ENCODE peak calls at places on chromosomes 5 and 9, in eight cellular contexts. S, F, W, U, R, O, D and M are unnamed samples.

GRCh38 chr5:6572086-6572824 is 60.6 kb downstream of the NSUN2 start:
- DNase-seq in U (no peak), R (no peak), S (no peak), F (peak), D (no peak), O (no peak), W (no peak), M (no peak)

GRCh38 chr9:128192601-128193371 is 1.4 kb upstream of the CIZ1 start:
- DNase-seq in S (no peak), D (peak), U (peak), W (peak), F (peak), O (peak), R (peak), M (peak)

GRCh38 chr9:3576358-3576757 is 50.6 kb upstream of the RFX3 start:
- DNase-seq in D (no peak), O (no peak), U (no peak), R (no peak), F (no peak), W (no peak), S (no peak), M (no peak)

GRCh38 chr5:174097486-174098185 is 52.1 kb downstream of the NSG2 start:
- DNase-seq in F (no peak), U (no peak), S (no peak), O (no peak), W (no peak), D (no peak), R (no peak), M (no peak)

GRCh38 chr5:159951387-159951786 is 35.1 kb downstream of the ADRA1B start:
- DNase-seq in F (no peak), S (no peak), U (peak), W (no peak), D (no peak), R (no peak), O (no peak), M (no peak)

GRCh38 chr9:129777769-129778130 is 24.9 kb upstream of the PTGES start:
- DNase-seq in F (no peak), O (no peak), U (no peak), W (no peak), R (no peak), D (no peak), S (no peak), M (no peak)

GRCh38 chr9:124776952-124777645 is at the start of gene OLFML2A:
- DNase-seq in S (no peak), U (no peak), W (no peak), F (peak), R (peak), D (no peak), O (peak), M (peak)

GRCh38 chr5:42779083-42779482 is 22.5 kb downstream of the CCDC152 start:
- DNase-seq in S (no peak), W (no peak), R (no peak), O (no peak), U (no peak), D (no peak), F (no peak), M (no peak)

GRCh38 chr5:103224894-103225246 is 33.7 kb upstream of the MACIR start:
- DNase-seq in O (no peak), D (no peak), U (peak), R (no peak), W (no peak), F (no peak), S (no peak), M (no peak)

GRCh38 chr9:69554945-69555344 is 117.2 kb downstream of the APBA1 start:
- DNase-seq in W (no peak), S (no peak), F (no peak), U (no peak), O (no peak), R (no peak), D (no peak), M (no peak)

GRCh38 chr5:35138232-35138631 is 90.5 kb upstream of the AGXT2 start:
- DNase-seq in U (no peak), S (no peak), R (no peak), F (no peak), D (no peak), O (no peak), W (no peak), M (no peak)

GRCh38 chr5:181204561-181205401 is at the start of gene TRIM7:
- DNase-seq in S (no peak), W (no peak), O (no peak), U (no peak), D (peak), F (no peak), R (peak), M (peak)

GRCh38 chr9:98172604-98173003 is 19.8 kb downstream of the CORO2A start:
- DNase-seq in O (no peak), F (no peak), S (no peak), R (no peak), U (no peak), D (no peak), W (no peak), M (no peak)

GRCh38 chr5:118295045-118295444 is 693.3 kb downstream of the DTWD2 start:
- DNase-seq in R (no peak), S (no peak), O (no peak), W (no peak), D (no peak), U (no peak), F (no peak), M (no peak)

GRCh38 chr5:142201471-142201887 is 92.9 kb downstream of the NDFIP1 start:
- DNase-seq in F (no peak), O (no peak), D (no peak), W (no peak), U (peak), S (no peak), R (no peak), M (no peak)

GRCh38 chr9:8235489-8235888 is 435.9 kb upstream of the DMAC1 start:
- DNase-seq in D (no peak), R (no peak), S (no peak), O (no peak), U (no peak), F (no peak), W (no peak), M (no peak)

GRCh38 chr5:133472829-133473228 is 139.5 kb downstream of the FSTL4 start:
- DNase-seq in W (no peak), D (no peak), S (no peak), O (no peak), F (peak), U (no peak), R (no peak), M (no peak)

GRCh38 chr9:15423328-15423985 is 781 bp downstream of the SNAPC3 start:
- DNase-seq in D (no peak), W (no peak), F (no peak), R (no peak), U (no peak), O (no peak), S (no peak), M (no peak)

GRCh38 chr5:29307498-29307897 is 1886.0 kb upstream of the CDH6 start:
- DNase-seq in R (no peak), S (no peak), O (no peak), W (no peak), U (no peak), F (no peak), D (no peak), M (no peak)

GRCh38 chr9:23777328-23777727 is 48.7 kb downstream of the ELAVL2 start:
- DNase-seq in U (no peak), D (no peak), F (no peak), O (no peak), S (no peak), W (no peak), R (no peak), M (no peak)

GRCh38 chr5:124865603-124866354 is 119.3 kb upstream of the ZNF608 start:
- DNase-seq in F (no peak), R (no peak), O (no peak), S (no peak), W (no peak), U (no peak), D (no peak), M (no peak)

GRCh38 chr5:21919417-21920022 is 933.6 kb downstream of the CDH12 start:
- DNase-seq in W (no peak), O (no peak), F (no peak), S (peak), D (no peak), U (no peak), R (peak), M (no peak)

GRCh38 chr5:73418244-73418691 is 30.3 kb downstream of the FOXD1 start:
- DNase-seq in W (no peak), U (no peak), O (no peak), F (no peak), S (no peak), R (no peak), D (no peak), M (no peak)

GRCh38 chr5:109964136-109964535 is 274.4 kb downstream of the MAN2A1 start:
- DNase-seq in D (no peak), U (no peak), O (no peak), R (no peak), F (no peak), W (no peak), S (no peak), M (no peak)

GRCh38 chr5:149667084-149667826 is 62.9 kb upstream of the PPARGC1B start:
- DNase-seq in F (no peak), O (no peak), W (no peak), D (no peak), U (peak), S (peak), R (peak), M (no peak)

DNA sequence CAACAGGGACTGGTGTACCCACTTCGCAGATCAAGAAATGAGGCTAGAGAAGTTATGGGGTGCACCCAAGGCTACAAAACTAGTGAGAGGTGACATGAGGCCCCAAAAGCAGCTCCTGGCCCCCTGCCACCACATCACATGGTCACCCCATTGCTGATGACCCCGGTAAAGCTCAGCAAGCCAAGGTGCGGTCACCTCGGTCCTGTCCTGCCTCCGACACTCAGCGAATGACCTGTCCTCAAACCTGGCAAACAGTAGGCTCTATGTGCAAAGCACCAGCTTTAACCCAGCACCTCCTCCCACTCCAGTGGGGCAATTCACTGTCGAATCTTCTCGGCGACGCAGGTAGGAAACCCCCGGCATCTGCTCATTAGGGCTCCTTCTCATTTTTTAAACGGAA is 307.4 kb downstream of the RAB3C start:
- DNase-seq in R (peak), F (no peak), S (no peak), U (no peak), O (no peak), W (no peak), D (peak), M (no peak)
- TF ChIP-seq POLR2A in R (peak), F (no peak), S (no peak), U (no peak), O (no peak), W (no peak), D (no peak), M (no peak)

GRCh38 chr5:113719549-113719948 is 206.1 kb downstream of the YTHDC2 start:
- DNase-seq in W (no peak), U (no peak), O (no peak), F (no peak), S (no peak), D (no peak), R (no peak), M (no peak)
- TF ChIP-seq CTCF in W (no peak), U (no peak), O (no peak), F (no peak), S (no peak), D (no peak), R (no peak), M (no peak)

GRCh38 chr9:126384926-126385325 is 58.3 kb downstream of the MVB12B start:
- DNase-seq in F (no peak), S (no peak), D (no peak), R (no peak), O (no peak), U (no peak), W (no peak), M (no peak)
- TF ChIP-seq POLR2A in F (no peak), S (no peak), D (no peak), R (no peak), O (no peak), U (no peak), W (no peak), M (no peak)

DNA sequence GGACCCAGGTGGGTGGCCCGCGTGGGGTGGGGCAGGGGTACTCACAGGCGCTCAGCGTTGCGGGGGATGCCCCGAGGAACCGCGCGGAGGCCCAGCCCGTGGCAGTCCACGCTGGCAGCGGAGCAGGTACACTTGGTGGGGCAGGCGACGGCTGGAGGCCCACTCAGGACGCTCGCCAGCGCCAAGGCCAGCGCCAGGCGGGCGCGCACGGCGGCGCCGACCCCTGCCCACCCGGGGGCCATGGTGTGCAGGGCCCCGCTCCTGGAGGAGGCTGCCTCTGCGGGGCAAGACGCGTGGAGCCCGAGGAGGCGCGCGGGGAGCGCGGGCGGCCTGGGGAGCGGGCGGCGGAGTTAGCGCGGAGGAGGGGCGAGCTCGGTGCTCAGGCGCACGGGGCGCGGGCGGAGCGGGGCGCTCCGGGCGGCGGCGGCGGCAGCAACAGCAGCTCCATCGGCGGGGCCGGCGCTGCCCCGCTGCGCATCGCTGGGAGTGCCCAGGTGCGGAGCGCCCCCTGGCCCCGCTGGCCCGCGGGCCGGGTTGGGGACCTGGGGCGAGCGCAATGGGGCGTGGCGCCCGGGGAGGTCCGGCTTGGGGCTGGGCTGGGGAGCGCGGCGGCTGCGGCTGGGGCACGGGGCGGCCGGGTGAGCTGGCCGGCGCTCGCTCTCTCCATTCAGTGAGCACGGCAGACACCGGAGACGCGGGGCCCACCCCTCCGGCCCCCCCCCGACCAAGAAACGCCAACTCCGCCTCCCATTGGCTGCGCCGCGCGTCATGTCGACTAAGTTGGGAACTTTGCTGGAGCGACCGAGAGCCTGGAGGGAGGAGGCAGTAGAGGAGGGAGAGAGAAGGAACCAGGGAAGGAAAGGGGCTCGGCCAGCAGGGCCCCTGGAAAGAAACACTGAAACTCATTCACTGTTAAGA is at the start of gene SLIT3:
- DNase-seq in S (no peak), O (peak), U (no peak), D (peak), F (no peak), R (peak), W (no peak), M (peak)
- TF ChIP-seq CTCF in S (no peak), O (no peak), U (no peak), D (no peak), F (no peak), R (peak), W (no peak), M (no peak)

GRCh38 chr9:16442622-16443021 is 427.8 kb downstream of the BNC2 start:
- DNase-seq in D (peak), W (no peak), R (peak), F (no peak), O (no peak), U (no peak), S (no peak), M (no peak)
- TF ChIP-seq POLR2A in D (no peak), W (no peak), R (no peak), F (no peak), O (no peak), U (no peak), S (no peak), M (no peak)

DNA sequence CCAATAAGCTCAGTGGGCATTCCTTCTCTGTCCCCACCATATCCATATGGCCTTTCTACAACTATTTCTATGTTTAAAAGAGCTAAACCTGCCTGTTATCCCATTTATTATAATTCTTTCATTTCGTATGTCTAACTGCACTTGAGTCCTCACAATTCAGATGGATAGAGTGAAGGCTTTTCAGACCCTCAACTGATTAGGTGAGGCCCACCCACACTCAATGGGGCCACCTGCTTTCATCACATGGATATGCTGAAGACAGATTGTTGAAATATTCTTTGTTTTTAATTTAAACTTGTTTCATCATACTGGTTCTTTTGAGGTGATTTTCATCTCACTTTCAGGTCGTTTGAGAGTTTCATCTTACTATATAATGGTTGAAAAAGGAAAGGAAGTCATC is 5.7 kb upstream of the S1PR3 start:
- DNase-seq in R (no peak), O (no peak), D (no peak), F (no peak), W (no peak), U (no peak), S (no peak), M (no peak)
- TF ChIP-seq CTCF in R (no peak), O (no peak), D (no peak), F (no peak), W (no peak), U (no peak), S (no peak), M (no peak)

DNA sequence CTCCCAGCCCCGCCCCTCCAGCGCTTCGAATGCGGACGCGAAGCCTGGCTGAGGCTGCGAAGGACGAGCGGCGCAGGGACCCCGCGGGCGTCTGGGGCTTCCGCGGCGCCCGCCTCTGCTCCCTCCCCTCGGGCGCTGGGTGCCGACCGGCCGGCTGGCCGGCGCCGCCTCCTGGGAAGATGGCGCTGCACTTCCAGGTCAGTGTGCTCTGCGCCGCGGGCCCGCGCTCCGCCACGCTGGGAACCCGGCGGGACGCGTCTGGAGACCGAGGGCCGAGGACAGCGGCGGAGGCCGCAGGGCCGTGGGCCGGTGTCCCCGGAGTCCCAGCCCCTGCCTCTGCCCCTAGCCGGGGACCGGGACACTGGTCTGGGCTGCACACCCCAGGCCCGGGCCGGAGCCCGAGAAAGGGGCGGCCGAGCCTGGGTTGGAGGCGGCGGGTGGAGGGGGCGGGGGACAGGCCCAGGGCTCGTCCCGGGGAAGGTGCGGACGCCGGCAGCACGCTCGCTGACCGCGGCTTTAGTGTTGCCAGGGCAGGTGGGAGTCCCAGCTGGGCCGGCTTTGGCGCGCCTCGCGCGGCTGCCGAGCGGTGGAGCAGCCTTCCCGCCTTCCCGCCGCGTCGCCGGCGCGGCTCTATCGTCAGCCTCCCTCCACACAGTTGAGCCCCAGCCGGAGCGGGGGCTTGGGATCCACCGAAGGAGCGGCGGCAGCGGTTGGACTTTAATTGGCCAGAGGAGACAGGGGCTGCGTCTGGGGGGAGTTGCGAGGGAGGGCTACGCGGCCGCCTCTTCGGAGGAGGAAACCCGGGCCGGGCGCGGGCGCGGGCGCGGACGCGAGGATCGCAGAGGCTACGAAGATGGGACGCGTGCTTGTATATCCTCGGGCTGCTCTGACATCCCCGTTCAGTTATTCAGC is at the start of gene RANBP17:
- DNase-seq in R (peak), D (peak), U (peak), S (no peak), F (no peak), O (no peak), W (no peak), M (peak)
- TF ChIP-seq POLR2A in R (peak), D (no peak), U (no peak), S (no peak), F (no peak), O (no peak), W (no peak), M (no peak)

DNA sequence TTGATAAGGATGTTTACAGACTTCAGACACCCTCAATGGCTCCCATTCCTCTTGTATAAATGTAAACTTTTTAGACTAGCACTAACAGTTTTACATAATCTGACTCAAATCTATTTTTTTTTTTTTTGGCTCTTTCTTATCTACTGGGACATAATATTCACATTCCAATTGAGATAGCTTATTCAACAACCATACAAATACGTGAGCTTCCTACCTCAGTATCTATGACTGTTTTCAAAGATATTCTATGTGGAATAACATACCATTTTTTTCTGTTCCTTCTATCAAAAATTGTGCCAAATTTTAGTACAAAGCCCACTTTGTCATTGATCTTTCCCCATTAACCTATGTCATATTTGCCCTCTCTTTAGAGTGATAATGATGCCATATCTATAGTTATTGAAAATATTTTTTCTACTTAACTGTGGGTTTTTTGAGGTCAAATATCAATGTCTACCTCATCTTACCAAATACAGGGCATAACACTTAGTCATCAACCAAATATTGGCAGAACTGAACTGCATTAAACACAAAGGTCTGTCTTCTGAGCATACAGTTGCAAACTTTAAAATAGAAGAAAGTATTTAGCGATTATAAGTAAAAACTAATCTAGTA is 482.6 kb downstream of the PTPRD start:
- DNase-seq in W (no peak), R (no peak), F (no peak), U (no peak), O (no peak), S (no peak), D (no peak), M (no peak)
- TF ChIP-seq CTCF in W (no peak), R (no peak), F (no peak), U (no peak), O (no peak), S (no peak), D (no peak), M (no peak)